ENCODE peak calls at places on chromosomes 13 and 19, in six cellular contexts. W is HepG2; C is effector memory CD4-positive, alpha-beta T cell; Z is NCI-H2029 treated with DMSO at 0.1 percent for 48 hours; G is transverse colon; J is AG08395. X is an unnamed sample.

GRCh38 chr13:97371486-97372109 is 62.4 kb upstream of the RAP2A start:
- DNase-seq in W (no peak), C (no peak), Z (no peak), G (no peak), J (no peak), X (no peak)

GRCh38 chr13:78410847-78411246 is 192.5 kb downstream of the POU4F1 start:
- DNase-seq in W (no peak), C (no peak), Z (no peak), G (no peak), J (no peak), X (no peak)

GRCh38 chr19:39982883-39983282 is 11.9 kb downstream of the PSMC4 start:
- DNase-seq in W (no peak), C (no peak), Z (no peak), G (no peak), J (no peak), X (no peak)

GRCh38 chr19:53463263-53463662 is 4.3 kb upstream of the ZNF813 start:
- DNase-seq in W (no peak), C (no peak), Z (no peak), G (peak), J (peak), X (no peak)

GRCh38 chr19:39413269-39413902 is 917 bp downstream of the PLEKHG2 start:
- DNase-seq in W (no peak), C (peak), Z (no peak), G (peak), J (peak), X (no peak)

GRCh38 chr19:9752701-9753443 is 15.7 kb downstream of the ZNF846 start:
- DNase-seq in W (no peak), C (no peak), Z (no peak), G (no peak), J (no peak), X (no peak)

GRCh38 chr19:56105090-56105701 is 15.9 kb downstream of the ZNF787 start:
- DNase-seq in W (peak), C (peak), Z (peak), G (peak), J (no peak), X (no peak)

GRCh38 chr19:27764186-27764804 is 1448.7 kb downstream of the UQCRFS1 start:
- DNase-seq in W (no peak), C (no peak), Z (no peak), G (no peak), J (no peak), X (no peak)